ENCODE peak calls at places on chromosomes 6 and 20, in six cellular contexts. M is endothelial cell, V is RWPE1, G is adrenal gland, H is A673, I is WTC11. Y is an unnamed sample.

GRCh38 chr20:60905919-60906318 is 346.1 kb upstream of the CDH4 start:
- DNase-seq in G (no peak), M (no peak), V (no peak), I (no peak), H (no peak), Y (no peak)

GRCh38 chr6:115195239-115195638 is 852.4 kb upstream of the HS3ST5 start:
- DNase-seq in H (no peak), M (no peak), I (no peak), G (no peak), V (no peak), Y (no peak)

GRCh38 chr20:21368791-21369190 is 28.5 kb downstream of the NKX2-4 start:
- DNase-seq in I (no peak), M (no peak), H (no peak), G (no peak), V (no peak), Y (no peak)

GRCh38 chr20:3224681-3225421 is 14.1 kb downstream of the SLC4A11 start:
- DNase-seq in M (no peak), H (no peak), I (no peak), G (no peak), V (peak), Y (no peak)

GRCh38 chr6:29009358-29009757 is 4.2 kb upstream of the ZNF311 start:
- DNase-seq in V (no peak), H (no peak), I (no peak), G (no peak), M (no peak), Y (no peak)

GRCh38 chr20:48096212-48096875 is 311.1 kb upstream of the SULF2 start:
- DNase-seq in M (no peak), H (no peak), G (no peak), V (no peak), I (no peak), Y (no peak)

GRCh38 chr6:136822051-136822378 is 377 bp upstream of the PEX7 start:
- DNase-seq in H (no peak), G (no peak), I (no peak), V (peak), M (peak), Y (no peak)

GRCh38 chr6:56288347-56288746 is 41.0 kb upstream of the COL21A1 start:
- DNase-seq in G (no peak), H (no peak), V (no peak), M (no peak), I (no peak), Y (no peak)

GRCh38 chr6:25547797-25548196 is 104.2 kb upstream of the SCGN start:
- DNase-seq in M (no peak), V (no peak), I (no peak), G (no peak), H (no peak), Y (no peak)

GRCh38 chr6:7784706-7785105 is 58.8 kb downstream of the BMP6 start:
- DNase-seq in H (no peak), I (no peak), V (no peak), G (no peak), M (no peak), Y (no peak)

DNA sequence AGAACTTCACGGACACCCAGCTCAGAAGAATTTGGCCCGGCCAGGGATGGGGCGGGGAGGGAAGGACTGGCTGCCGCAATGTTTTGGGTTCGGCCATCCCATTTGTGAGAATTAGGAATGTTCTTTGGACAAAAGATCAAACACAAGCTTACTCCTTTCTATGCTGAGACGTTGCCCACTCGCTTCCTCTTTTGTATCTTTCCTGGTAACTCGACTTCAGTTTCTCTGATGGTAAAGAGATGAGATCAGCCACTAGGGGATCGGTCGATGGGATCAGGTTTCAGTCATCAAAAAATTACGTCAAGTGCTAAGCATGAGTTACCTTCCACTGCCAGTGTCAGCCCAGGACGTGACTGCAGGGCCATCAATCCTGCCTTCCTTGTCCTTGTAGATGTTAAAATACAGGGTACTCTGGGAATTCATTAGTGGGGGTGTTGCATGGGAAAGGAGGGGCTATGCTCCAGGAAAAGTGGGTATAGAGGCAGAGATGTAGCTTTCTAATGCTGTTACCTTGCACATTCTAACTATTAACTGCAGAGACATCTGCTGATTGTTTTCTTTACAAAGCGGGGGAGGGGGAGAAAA is 190.2 kb downstream of the TSHZ2 start:
- DNase-seq in M (peak), V (peak), I (peak), H (peak), G (peak), Y (peak)
- TF ChIP-seq CTCF in M (peak), V (peak), I (no peak), H (peak), G (peak), Y (peak)

DNA sequence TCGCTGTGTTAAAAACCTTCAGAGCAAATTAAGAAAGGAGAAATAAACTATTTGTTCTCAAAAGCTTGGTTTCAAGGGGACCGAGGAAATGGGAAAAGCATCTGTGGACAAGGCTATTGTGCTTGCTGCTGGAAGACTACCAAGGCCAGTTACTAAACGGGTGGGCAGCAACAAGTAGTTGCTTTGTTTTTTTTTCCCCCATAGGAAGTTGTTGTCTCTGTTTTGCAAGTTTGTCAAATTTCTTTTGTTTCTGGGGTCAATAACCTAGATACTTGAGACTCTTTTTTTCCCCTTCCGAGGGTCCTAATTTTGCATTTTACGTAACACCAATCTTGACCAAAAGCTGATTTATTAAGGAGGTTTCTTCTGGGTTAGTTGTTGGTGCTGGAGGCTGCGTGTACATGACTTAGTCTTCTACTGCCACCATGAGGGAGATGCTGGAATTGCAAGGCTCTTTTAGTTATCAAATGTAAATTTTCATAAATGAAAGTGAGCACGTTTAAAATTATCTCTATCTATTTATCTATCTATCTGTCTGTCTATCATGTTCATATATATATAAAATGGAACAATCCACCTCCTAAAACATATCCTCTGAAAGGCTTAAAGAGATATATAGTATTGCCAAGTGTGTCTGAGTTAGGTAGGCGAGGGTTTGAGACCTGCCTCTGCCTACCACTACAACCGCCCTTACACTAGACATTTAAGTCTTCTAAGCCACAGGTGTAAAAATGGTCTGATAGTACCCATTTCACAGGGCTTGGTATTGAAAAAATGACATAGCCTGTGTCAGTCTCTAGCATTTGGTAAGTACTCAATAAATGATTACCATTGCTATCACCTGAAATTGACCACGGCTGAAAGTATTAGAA is 60.3 kb downstream of the GCLC start:
- DNase-seq in H (peak), I (peak), G (peak), M (peak), V (peak), Y (peak)
- TF ChIP-seq CTCF in H (peak), I (peak), G (peak), M (peak), V (peak), Y (peak)

DNA sequence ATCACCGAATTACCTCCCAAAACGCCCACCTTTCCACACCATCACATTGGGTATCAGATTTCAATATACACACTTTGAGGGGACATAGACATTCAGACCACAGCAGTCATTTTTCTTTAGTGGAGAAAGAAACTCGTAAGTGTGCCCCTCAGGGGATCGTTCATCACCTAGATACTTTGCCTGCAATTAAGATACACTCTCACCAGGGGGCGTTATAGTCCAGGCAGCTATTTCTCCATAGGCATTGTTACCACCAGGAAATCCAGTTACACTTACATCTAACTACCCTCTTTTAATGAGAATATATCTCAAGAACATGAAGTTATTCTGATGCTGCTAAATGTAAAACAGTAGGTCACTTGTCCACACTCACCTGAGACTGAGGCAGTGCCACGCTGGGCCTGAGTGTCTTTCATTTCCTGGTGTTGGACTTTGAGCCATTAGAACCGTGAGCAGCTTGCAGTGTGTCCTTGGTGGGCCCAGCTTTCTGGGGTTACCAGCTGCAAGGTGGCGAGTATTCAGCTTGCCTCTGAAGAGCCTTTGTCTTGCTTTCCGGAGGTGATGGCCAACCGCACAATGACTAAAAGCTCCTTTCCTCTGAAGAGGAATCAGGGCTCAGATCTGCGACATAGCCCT is 35.1 kb upstream of the UNC93A start:
- DNase-seq in G (no peak), M (no peak), V (no peak), H (no peak), I (no peak), Y (no peak)
- TF ChIP-seq CTCF in G (no peak), M (peak), V (no peak), H (peak), I (peak), Y (no peak)

GRCh38 chr6:36443951-36444428 is 1.2 kb downstream of the KCTD20 start:
- DNase-seq in H (peak), G (no peak), V (peak), M (peak), I (peak), Y (peak)
- TF ChIP-seq CTCF in H (peak), G (no peak), V (peak), M (no peak), I (no peak), Y (peak)

GRCh38 chr6:71383891-71384489 is 95.4 kb downstream of the OGFRL1 start:
- DNase-seq in M (peak), H (peak), I (no peak), V (no peak), G (peak), Y (no peak)
- TF ChIP-seq CTCF in M (peak), H (peak), I (peak), V (peak), G (peak), Y (peak)

GRCh38 chr20:46708172-46708860 is 1.1 kb upstream of the SLC2A10 start:
- DNase-seq in V (no peak), G (no peak), H (no peak), M (no peak), I (peak), Y (no peak)
- TF ChIP-seq CTCF in V (peak), G (no peak), H (peak), M (peak), I (peak), Y (peak)

DNA sequence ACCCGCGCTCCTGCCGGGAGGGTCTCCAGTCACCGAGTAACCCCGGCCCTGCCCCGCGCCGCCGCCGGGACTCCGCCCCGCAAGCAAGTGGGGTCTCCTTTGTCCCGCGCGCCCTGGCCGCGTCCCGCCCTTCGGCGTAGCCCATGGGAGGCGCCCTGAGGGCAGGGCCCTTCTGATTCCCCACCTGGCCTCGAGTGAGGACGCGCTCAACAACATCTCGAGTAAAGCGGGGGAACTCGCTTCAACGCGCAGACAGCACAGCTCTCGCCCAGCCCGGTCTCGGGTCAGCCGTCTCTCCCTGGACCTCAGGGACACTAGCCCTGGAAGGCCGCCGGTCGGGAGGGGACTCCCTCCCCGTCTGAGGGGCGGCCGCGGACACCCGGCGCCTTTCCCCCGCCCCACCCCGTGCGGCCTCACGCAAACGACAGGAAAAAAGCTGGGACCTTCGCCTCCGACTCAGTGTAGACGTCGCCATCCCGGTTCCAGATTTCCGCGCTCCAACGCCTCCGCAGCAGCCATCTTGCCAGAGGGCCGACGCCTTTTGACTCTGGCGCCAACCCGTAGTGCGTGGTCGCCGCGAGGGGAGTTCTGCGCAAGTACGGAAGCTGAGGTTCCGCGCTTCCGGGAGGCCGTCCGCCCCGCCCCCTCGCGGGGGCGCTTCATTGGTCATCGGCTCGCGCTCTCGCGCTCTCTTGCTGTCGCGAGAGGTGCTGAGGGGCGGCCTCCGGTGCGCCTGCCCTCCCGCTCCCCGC is 418 bp upstream of the GID8 start:
- DNase-seq in M (peak), I (peak), G (peak), V (peak), H (peak), Y (peak)
- TF ChIP-seq CTCF in M (no peak), I (no peak), G (no peak), V (no peak), H (no peak), Y (no peak)

GRCh38 chr6:151276112-151276745 is 36.5 kb downstream of the AKAP12 start:
- DNase-seq in H (no peak), G (no peak), V (peak), M (no peak), I (no peak), Y (peak)
- TF ChIP-seq CTCF in H (no peak), G (no peak), V (no peak), M (no peak), I (no peak), Y (peak)